ENCODE peak calls at places on chromosomes 4 and X, in four cellular contexts. One of them, this sample, is unnamed.

GRCh38 chrX:134443461-134443860 is 16.5 kb upstream of the HPRT1 start:
- DNase-seq in SW480: no peak
- DNase-seq in chondrocyte: no peak
- DNase-seq in COR-L47: no peak
- DNase-seq in this sample: no peak

GRCh38 chr4:20623936-20624335 is 76.3 kb upstream of the PACRGL start:
- DNase-seq in SW480: no peak
- DNase-seq in chondrocyte: no peak
- DNase-seq in COR-L47: no peak
- DNase-seq in this sample: no peak

GRCh38 chr4:41590591-41590990 is 52.6 kb downstream of the LIMCH1 start:
- DNase-seq in SW480: no peak
- DNase-seq in chondrocyte: no peak
- DNase-seq in COR-L47: peak; percentile 84
- DNase-seq in this sample: no peak

GRCh38 chr4:145218251-145218650 is 37.9 kb upstream of the OTUD4 start:
- DNase-seq in SW480: no peak
- DNase-seq in chondrocyte: no peak
- DNase-seq in COR-L47: no peak
- DNase-seq in this sample: no peak

GRCh38 chrX:106178826-106179225 is 10.7 kb downstream of the PWWP3B start:
- DNase-seq in SW480: no peak
- DNase-seq in chondrocyte: no peak
- DNase-seq in COR-L47: no peak
- DNase-seq in this sample: no peak

GRCh38 chrX:150841466-150842197 is 56.8 kb downstream of the CD99L2 start:
- DNase-seq in SW480: no peak
- DNase-seq in chondrocyte: no peak
- DNase-seq in COR-L47: no peak
- DNase-seq in this sample: no peak

GRCh38 chrX:115559672-115560071 is 1.3 kb upstream of the PLS3 start:
- DNase-seq in SW480: peak; percentile 32
- DNase-seq in chondrocyte: no peak
- DNase-seq in COR-L47: no peak
- DNase-seq in this sample: peak; percentile 56

GRCh38 chr4:180814875-180815417 is 1428.3 kb upstream of the TENM3 start:
- DNase-seq in SW480: no peak
- DNase-seq in chondrocyte: no peak
- DNase-seq in COR-L47: no peak
- DNase-seq in this sample: no peak

GRCh38 chr4:85807247-85807915 is 332.4 kb downstream of the ARHGAP24 start:
- DNase-seq in SW480: no peak
- DNase-seq in chondrocyte: no peak
- DNase-seq in COR-L47: no peak
- DNase-seq in this sample: no peak

GRCh38 chrX:57900961-57901360 is 9.3 kb downstream of the ZXDA start:
- DNase-seq in SW480: no peak
- DNase-seq in chondrocyte: no peak
- DNase-seq in COR-L47: no peak
- DNase-seq in this sample: no peak

GRCh38 chr4:169823685-169824084 is 65.9 kb upstream of the HPF1 start:
- DNase-seq in SW480: peak; percentile 34
- DNase-seq in chondrocyte: no peak
- DNase-seq in COR-L47: no peak
- DNase-seq in this sample: peak; percentile 48

GRCh38 chr4:37605843-37606565 is 80.2 kb downstream of the RELL1 start:
- DNase-seq in SW480: no peak
- DNase-seq in chondrocyte: no peak
- DNase-seq in COR-L47: no peak
- DNase-seq in this sample: no peak

GRCh38 chr4:71262161-71262560 is 76.7 kb upstream of the SLC4A4 start:
- DNase-seq in SW480: no peak
- DNase-seq in chondrocyte: no peak
- DNase-seq in COR-L47: no peak
- DNase-seq in this sample: no peak

GRCh38 chrX:134933248-134933647 is 57.5 kb upstream of the SMIM10 start:
- DNase-seq in SW480: no peak
- DNase-seq in chondrocyte: no peak
- DNase-seq in COR-L47: no peak
- DNase-seq in this sample: no peak

GRCh38 chrX:23385242-23385641 is 50.6 kb downstream of the PTCHD1 start:
- DNase-seq in SW480: no peak
- DNase-seq in chondrocyte: no peak
- DNase-seq in COR-L47: no peak
- DNase-seq in this sample: no peak

GRCh38 chr4:76581276-76581675 is 146.2 kb downstream of the SHROOM3 start:
- DNase-seq in SW480: no peak
- DNase-seq in chondrocyte: no peak
- DNase-seq in COR-L47: no peak
- DNase-seq in this sample: no peak

GRCh38 chrX:16524327-16524726 is 125.6 kb upstream of the S100G start:
- DNase-seq in SW480: no peak
- DNase-seq in chondrocyte: no peak
- DNase-seq in COR-L47: no peak
- DNase-seq in this sample: no peak

GRCh38 chr4:142846729-142847606 is 867 bp upstream of the INPP4B start:
- DNase-seq in SW480: peak; percentile 58
- DNase-seq in chondrocyte: no peak
- DNase-seq in COR-L47: peak; percentile 62
- DNase-seq in this sample: peak; percentile 72

GRCh38 chr4:110344165-110344564 is 131.8 kb upstream of the ENPEP start:
- DNase-seq in SW480: peak; percentile 2
- DNase-seq in chondrocyte: no peak
- DNase-seq in COR-L47: no peak
- DNase-seq in this sample: peak; percentile 46

GRCh38 chrX:32408389-32408788 is 803.0 kb downstream of the DMD start:
- DNase-seq in SW480: peak; percentile 14
- DNase-seq in chondrocyte: no peak
- DNase-seq in COR-L47: peak; percentile 12
- DNase-seq in this sample: peak; percentile 32

GRCh38 chr4:40202474-40202873 is 5.6 kb downstream of the RHOH start:
- DNase-seq in SW480: no peak
- DNase-seq in chondrocyte: no peak
- DNase-seq in COR-L47: no peak
- DNase-seq in this sample: no peak